ENCODE peak calls at places on chromosome 20, in four cellular contexts. P is IMR-90, O is mesendoderm, H is H1. F is an unnamed sample.

GRCh38 chr20:52312131-52312729 is 120.7 kb upstream of the ZFP64 start:
- DNase-seq in P (peak; percentile 60), O (peak; percentile 68), H (no peak), F (peak; percentile 42)

GRCh38 chr20:49318430-49319203 is 40.8 kb upstream of the ZNFX1 start:
- DNase-seq in P (no peak), O (peak; percentile 21), H (no peak), F (peak; percentile 60)

GRCh38 chr20:5608448-5609161 is 141.6 kb upstream of the SHLD1 start:
- DNase-seq in P (peak; percentile 62), O (no peak), H (no peak), F (no peak)

GRCh38 chr20:56634735-56635422 is 5.8 kb downstream of the TFAP2C start:
- DNase-seq in P (no peak), O (no peak), H (no peak), F (peak; percentile 49)

GRCh38 chr20:11270566-11270965 is 596.8 kb upstream of the JAG1 start:
- DNase-seq in P (no peak), O (peak; percentile 64), H (no peak), F (peak; percentile 64)

GRCh38 chr20:33871362-33871761 is 60.2 kb downstream of the CHMP4B start:
- DNase-seq in P (peak; percentile 31), O (no peak), H (no peak), F (no peak)

GRCh38 chr20:1041845-1042390 is 39.8 kb upstream of the RSPO4 start:
- DNase-seq in P (no peak), O (no peak), H (no peak), F (no peak)

GRCh38 chr20:973785-974194 is 28.3 kb downstream of the RSPO4 start:
- DNase-seq in P (peak; percentile 10), O (peak; percentile 84), H (no peak), F (peak; percentile 66)

GRCh38 chr20:40688129-40689099 is 622 bp downstream of the MAFB start:
- DNase-seq in P (peak; percentile 1), O (no peak), H (no peak), F (peak; percentile 39)

GRCh38 chr20:17796096-17796563 is 96.4 kb downstream of the BANF2 start:
- DNase-seq in P (peak; percentile 68), O (no peak), H (no peak), F (no peak)

GRCh38 chr20:49187330-49188100 is 619 bp downstream of the STAU1 start:
- DNase-seq in P (no peak), O (peak; percentile 26), H (no peak), F (peak; percentile 30)

GRCh38 chr20:17895641-17896246 is 72.8 kb downstream of the SNX5 start:
- DNase-seq in P (peak; percentile 70), O (no peak), H (no peak), F (no peak)

GRCh38 chr20:4713401-4713800 is 8.3 kb upstream of the PRND start:
- DNase-seq in P (no peak), O (no peak), H (no peak), F (no peak)

GRCh38 chr20:61459266-61459665 is 207.2 kb downstream of the CDH4 start:
- DNase-seq in P (no peak), O (no peak), H (no peak), F (no peak)

GRCh38 chr20:41428285-41428684 is 61.7 kb upstream of the EMILIN3 start:
- DNase-seq in P (peak; percentile 86), O (no peak), H (no peak), F (no peak)

GRCh38 chr20:3919352-3919751 is 30.2 kb downstream of the PANK2 start:
- DNase-seq in P (peak; percentile 54), O (no peak), H (no peak), F (no peak)

GRCh38 chr20:16518068-16518783 is 55.0 kb downstream of the KIF16B start:
- DNase-seq in P (peak; percentile 42), O (peak; percentile 73), H (no peak), F (peak; percentile 56)

GRCh38 chr20:52941803-52942202 is 30.4 kb upstream of the TSHZ2 start:
- DNase-seq in P (no peak), O (no peak), H (no peak), F (no peak)

GRCh38 chr20:10060223-10060622 is 25.4 kb downstream of the ANKEF1 start:
- DNase-seq in P (no peak), O (no peak), H (no peak), F (no peak)

GRCh38 chr20:64138276-64138815 is 25.9 kb upstream of the MYT1 start:
- DNase-seq in P (no peak), O (no peak), H (no peak), F (no peak)

GRCh38 chr20:842547-842940 is 9.0 kb downstream of the FAM110A start:
- DNase-seq in P (no peak), O (no peak), H (no peak), F (no peak)

GRCh38 chr20:17202030-17202429 is 24.8 kb upstream of the PCSK2 start:
- DNase-seq in P (no peak), O (peak; percentile 5), H (no peak), F (no peak)

GRCh38 chr20:17854307-17854903 is 114.2 kb downstream of the SNX5 start:
- DNase-seq in P (peak; percentile 44), O (peak; percentile 76), H (no peak), F (peak; percentile 77)

GRCh38 chr20:51528263-51529026 is 14.1 kb downstream of the NFATC2 start:
- DNase-seq in P (no peak), O (no peak), H (no peak), F (no peak)

GRCh38 chr20:22617160-22617559 is 32.8 kb upstream of the FOXA2 start:
- DNase-seq in P (no peak), O (no peak), H (no peak), F (no peak)

GRCh38 chr20:22619806-22620205 is 35.4 kb upstream of the FOXA2 start:
- DNase-seq in P (no peak), O (no peak), H (no peak), F (no peak)

GRCh38 chr20:22619272-22619671 is 34.9 kb upstream of the FOXA2 start:
- DNase-seq in P (no peak), O (peak; percentile 55), H (no peak), F (no peak)

GRCh38 chr20:22615425-22615824 is 31.1 kb upstream of the FOXA2 start:
- DNase-seq in P (no peak), O (no peak), H (no peak), F (no peak)

GRCh38 chr20:22616551-22616950 is 32.2 kb upstream of the FOXA2 start:
- DNase-seq in P (no peak), O (no peak), H (no peak), F (no peak)
- H4K5ac ChIP-seq in P (no peak overlapping the region), O (no peak overlapping the region), H (no peak overlapping the region), F (no peak overlapping the region)

GRCh38 chr20:45020236-45020886 is 54.0 kb downstream of the STK4 start:
- DNase-seq in P (peak; percentile 33), O (no peak), H (no peak), F (no peak)
- H4K5ac ChIP-seq in P (no peak overlapping the region), O (no peak overlapping the region), H (no peak overlapping the region), F (no peak overlapping the region)

GRCh38 chr20:62733250-62733842 is 24.7 kb downstream of the NTSR1 start:
- DNase-seq in P (no peak), O (no peak), H (no peak), F (no peak)
- H4K5ac ChIP-seq in P (no peak overlapping the region), O (no peak overlapping the region), H (no peak overlapping the region), F (no peak overlapping the region)

GRCh38 chr20:35626386-35627001 is 10.9 kb downstream of the SPAG4 start:
- DNase-seq in P (no peak), O (no peak), H (no peak), F (peak; percentile 24)
- H4K5ac ChIP-seq in P (no peak overlapping the region), O (no peak overlapping the region), H (no peak overlapping the region), F (no peak overlapping the region)

GRCh38 chr20:24542721-24543120 is 73.3 kb downstream of the SYNDIG1 start:
- DNase-seq in P (no peak), O (no peak), H (no peak), F (no peak)
- H4K5ac ChIP-seq in P (no peak overlapping the region), O (no peak overlapping the region), H (no peak overlapping the region), F (no peak overlapping the region)

DNA sequence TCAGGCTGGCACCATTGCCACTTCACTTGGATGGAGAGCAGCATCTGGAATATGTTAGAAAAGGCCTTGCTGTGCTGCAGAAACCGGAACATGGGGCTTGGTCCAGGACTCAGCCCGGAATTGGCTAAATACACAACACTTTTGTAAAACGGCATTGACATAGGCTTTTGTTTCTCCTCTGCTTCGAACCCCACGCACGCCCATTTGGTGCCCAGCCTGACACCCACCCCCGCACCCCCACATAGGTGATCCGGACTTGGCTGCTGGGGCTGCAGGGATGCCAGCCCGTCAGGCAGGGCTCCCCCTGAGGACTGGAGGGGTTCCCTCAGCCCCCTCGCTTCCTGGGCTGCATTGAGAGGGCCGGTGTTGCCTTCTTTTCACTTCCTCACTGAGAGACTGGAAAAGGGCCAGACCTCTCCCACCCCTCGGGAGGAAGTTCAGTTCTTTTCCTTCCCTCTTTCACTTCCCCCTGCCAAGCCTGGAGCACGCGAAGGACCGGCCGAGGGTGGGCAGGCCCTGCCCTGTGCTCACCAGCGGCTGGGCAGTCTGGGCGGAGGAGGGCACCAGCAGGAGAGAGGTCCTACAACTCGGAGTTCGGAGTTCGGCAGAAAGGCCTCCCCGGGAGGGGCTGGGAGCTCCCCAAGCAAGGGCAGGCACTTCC is 17.9 kb upstream of the CST3 start:
- DNase-seq in P (no peak), O (no peak), H (no peak), F (no peak)
- H4K5ac ChIP-seq in P (no peak overlapping the region), O (no peak overlapping the region), H (no peak overlapping the region), F (no peak overlapping the region)

GRCh38 chr20:37899105-37900045 is 3.6 kb upstream of the VSTM2L start:
- DNase-seq in P (no peak), O (no peak), H (no peak), F (no peak)
- H4K5ac ChIP-seq in P (no peak overlapping the region), O (no peak overlapping the region), H (no peak overlapping the region), F (no peak overlapping the region)

GRCh38 chr20:46520976-46521579 is 7.7 kb upstream of the ZNF334 start:
- DNase-seq in P (peak; percentile 64), O (peak; percentile 91), H (peak; percentile 59), F (peak; percentile 88)
- H4K5ac ChIP-seq in P (no peak overlapping the region), O (no peak overlapping the region), H (no peak overlapping the region), F (no peak overlapping the region)

F was measured in H9.